ENCODE peak calls at places on chromosomes 7 and 10, in ten cellular contexts. R is tibial artery, T is suprapubic skin, F is cardiac fibroblast, X is glutamatergic neuron, D is transverse colon, V is fibroblast of mammary gland, B is Calu3, N is astrocyte, O is IMR-90. W is an unnamed sample.

GRCh38 chr7:65475734-65476319 is 102.2 kb downstream of the ZNF92 start:
- DNase-seq in R (no peak), T (no peak), F (no peak), X (no peak), D (peak), V (no peak), B (peak), N (peak), O (no peak), W (no peak)

GRCh38 chr10:91022390-91022789 is 101.5 kb upstream of the ANKRD1 start:
- DNase-seq in R (no peak), T (no peak), F (peak), X (no peak), D (no peak), V (no peak), B (no peak), N (no peak), O (no peak), W (no peak)

GRCh38 chr10:89471110-89471814 is 56.9 kb downstream of the IFIT5 start:
- DNase-seq in R (no peak), T (no peak), F (no peak), X (no peak), D (no peak), V (peak), B (no peak), N (no peak), O (peak), W (no peak)

GRCh38 chr10:1149793-1150637 is 93.8 kb downstream of the WDR37 start:
- DNase-seq in R (peak), T (no peak), F (peak), X (no peak), D (peak), V (no peak), B (no peak), N (no peak), O (peak), W (no peak)

GRCh38 chr7:132865366-132865765 is 216.5 kb downstream of the CHCHD3 start:
- DNase-seq in R (no peak), T (no peak), F (no peak), X (no peak), D (no peak), V (no peak), B (no peak), N (no peak), O (no peak), W (no peak)

GRCh38 chr7:64686493-64687184 is 20.7 kb downstream of the ZNF107 start:
- DNase-seq in R (no peak), T (no peak), F (no peak), X (no peak), D (peak), V (no peak), B (no peak), N (no peak), O (no peak), W (no peak)

GRCh38 chr10:77605466-77605865 is 32.1 kb downstream of the KCNMA1 start:
- DNase-seq in R (no peak), T (no peak), F (no peak), X (no peak), D (no peak), V (no peak), B (no peak), N (no peak), O (no peak), W (no peak)

GRCh38 chr7:51949726-51950644 is 633.4 kb upstream of the COBL start:
- DNase-seq in R (no peak), T (no peak), F (no peak), X (peak), D (no peak), V (no peak), B (no peak), N (peak), O (no peak), W (no peak)

GRCh38 chr10:22667093-22667480 is 47.3 kb downstream of the PIP4K2A start:
- DNase-seq in R (no peak), T (no peak), F (no peak), X (no peak), D (no peak), V (no peak), B (no peak), N (no peak), O (no peak), W (no peak)

GRCh38 chr7:44062903-44063295 is 2.5 kb downstream of the PGAM2 start:
- DNase-seq in R (peak), T (peak), F (no peak), X (no peak), D (peak), V (no peak), B (no peak), N (no peak), O (no peak), W (no peak)

GRCh38 chr7:86407291-86407690 is 236.4 kb upstream of the GRM3 start:
- DNase-seq in R (no peak), T (no peak), F (no peak), X (no peak), D (no peak), V (no peak), B (no peak), N (peak), O (no peak), W (no peak)

GRCh38 chr7:35019801-35020200 is 17.5 kb downstream of the DPY19L1 start:
- DNase-seq in R (no peak), T (no peak), F (no peak), X (no peak), D (no peak), V (no peak), B (no peak), N (no peak), O (no peak), W (no peak)

GRCh38 chr10:85513450-85513849 is 853.1 kb downstream of the GRID1 start:
- DNase-seq in R (no peak), T (no peak), F (no peak), X (no peak), D (no peak), V (no peak), B (no peak), N (no peak), O (no peak), W (no peak)

GRCh38 chr10:77504870-77505257 is 132.7 kb downstream of the KCNMA1 start:
- DNase-seq in R (peak), T (no peak), F (no peak), X (no peak), D (no peak), V (peak), B (peak), N (peak), O (peak), W (no peak)

GRCh38 chr7:158541330-158542010 is 46.2 kb downstream of the PTPRN2 start:
- DNase-seq in R (no peak), T (no peak), F (no peak), X (no peak), D (no peak), V (no peak), B (no peak), N (no peak), O (no peak), W (no peak)

GRCh38 chr10:96341219-96342182 is 17.3 kb downstream of the OPALIN start:
- DNase-seq in R (no peak), T (no peak), F (no peak), X (no peak), D (no peak), V (no peak), B (no peak), N (no peak), O (no peak), W (no peak)

GRCh38 chr7:140996-141395 is 51.4 kb upstream of the FAM20C start:
- DNase-seq in R (no peak), T (no peak), F (no peak), X (no peak), D (no peak), V (no peak), B (no peak), N (no peak), O (no peak), W (no peak)

DNA sequence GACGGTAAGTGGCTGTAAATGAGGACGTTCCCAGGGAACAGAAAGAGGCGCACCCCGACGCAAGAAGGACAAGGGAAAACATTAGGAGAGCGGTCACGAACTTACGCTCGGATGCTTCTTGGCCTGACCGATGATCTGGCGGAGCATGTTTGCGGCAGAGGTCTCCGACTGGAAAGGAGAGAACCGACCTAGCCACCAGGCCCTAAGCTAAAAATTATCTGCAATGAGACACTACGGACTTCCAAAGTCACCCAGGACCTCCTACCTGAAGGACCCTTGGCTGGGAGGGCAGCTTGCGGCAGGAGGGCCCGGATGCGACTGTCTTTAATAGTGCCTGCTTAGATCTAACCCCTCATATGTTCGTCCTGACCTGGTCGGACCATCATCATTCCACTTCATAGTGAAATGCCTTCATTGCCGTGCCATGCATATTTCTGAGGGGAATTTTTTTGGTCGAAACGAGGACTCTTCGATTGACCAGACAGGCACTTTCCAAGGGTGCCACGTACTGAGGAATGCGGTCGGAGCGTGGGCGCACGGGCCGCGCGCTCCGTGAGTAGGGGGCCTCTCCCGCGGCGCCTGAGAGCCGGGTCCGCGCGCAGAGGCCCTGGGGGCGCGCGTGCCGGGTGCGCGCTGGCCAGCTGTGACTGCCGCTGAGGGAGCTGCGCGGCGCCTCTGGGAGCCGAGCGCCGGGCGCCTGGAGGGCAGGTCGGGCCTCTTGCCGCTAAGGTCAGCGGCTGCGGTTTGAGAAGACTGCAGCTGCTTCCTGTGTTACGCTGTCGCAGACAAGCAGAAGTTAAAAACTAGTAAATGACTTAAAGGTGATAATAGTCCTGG is 33.5 kb upstream of the PHF14 start:
- DNase-seq in R (peak), T (peak), F (peak), X (peak), D (peak), V (peak), B (peak), N (peak), O (peak), W (peak)
- TF ChIP-seq CTCF in R (no peak), T (no peak), F (no peak), X (no peak), D (no peak), V (no peak), B (no peak), N (no peak), O (no peak), W (no peak)

GRCh38 chr7:32941996-32942782 is 15.1 kb upstream of the FKBP9 start:
- DNase-seq in R (peak), T (peak), F (peak), X (peak), D (peak), V (peak), B (peak), N (peak), O (peak), W (peak)

GRCh38 chr7:32935558-32935957 is 21.7 kb upstream of the FKBP9 start:
- DNase-seq in R (no peak), T (no peak), F (no peak), X (no peak), D (no peak), V (no peak), B (no peak), N (no peak), O (peak), W (no peak)

GRCh38 chr7:32937344-32938174 is 19.7 kb upstream of the FKBP9 start:
- DNase-seq in R (no peak), T (no peak), F (peak), X (peak), D (peak), V (peak), B (peak), N (peak), O (peak), W (no peak)

GRCh38 chr7:32941181-32941995 is 15.9 kb upstream of the FKBP9 start:
- DNase-seq in R (no peak), T (no peak), F (no peak), X (no peak), D (no peak), V (no peak), B (peak), N (no peak), O (no peak), W (no peak)

DNA sequence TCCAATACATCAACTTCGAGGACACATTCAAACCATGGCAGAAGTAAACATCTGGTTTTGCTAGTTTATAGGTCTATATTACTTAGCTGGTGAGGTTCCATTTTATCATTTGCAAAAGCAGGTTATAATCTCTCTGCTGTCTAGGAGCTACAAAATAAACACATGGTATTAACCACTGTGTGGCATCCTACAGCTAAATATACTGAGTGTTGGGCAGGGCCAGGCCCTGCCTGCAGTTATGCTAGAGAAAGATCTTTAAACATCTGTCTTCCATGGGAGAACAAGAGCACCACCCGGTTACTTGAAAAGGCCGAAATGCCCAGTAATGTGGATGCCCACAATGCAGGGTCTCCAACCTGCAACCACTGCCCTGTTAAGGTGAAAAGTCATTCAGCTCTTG is 20.6 kb upstream of the FKBP9 start:
- DNase-seq in R (no peak), T (no peak), F (no peak), X (no peak), D (no peak), V (no peak), B (no peak), N (no peak), O (no peak), W (no peak)
- TF ChIP-seq CTCF in R (no peak), T (no peak), F (no peak), X (no peak), D (no peak), V (no peak), B (no peak), N (no peak), O (no peak), W (no peak)

GRCh38 chr10:9315292-9315691 is 1260.8 kb downstream of the GATA3 start:
- DNase-seq in R (no peak), T (no peak), F (no peak), X (no peak), D (no peak), V (no peak), B (no peak), N (no peak), O (no peak), W (no peak)

DNA sequence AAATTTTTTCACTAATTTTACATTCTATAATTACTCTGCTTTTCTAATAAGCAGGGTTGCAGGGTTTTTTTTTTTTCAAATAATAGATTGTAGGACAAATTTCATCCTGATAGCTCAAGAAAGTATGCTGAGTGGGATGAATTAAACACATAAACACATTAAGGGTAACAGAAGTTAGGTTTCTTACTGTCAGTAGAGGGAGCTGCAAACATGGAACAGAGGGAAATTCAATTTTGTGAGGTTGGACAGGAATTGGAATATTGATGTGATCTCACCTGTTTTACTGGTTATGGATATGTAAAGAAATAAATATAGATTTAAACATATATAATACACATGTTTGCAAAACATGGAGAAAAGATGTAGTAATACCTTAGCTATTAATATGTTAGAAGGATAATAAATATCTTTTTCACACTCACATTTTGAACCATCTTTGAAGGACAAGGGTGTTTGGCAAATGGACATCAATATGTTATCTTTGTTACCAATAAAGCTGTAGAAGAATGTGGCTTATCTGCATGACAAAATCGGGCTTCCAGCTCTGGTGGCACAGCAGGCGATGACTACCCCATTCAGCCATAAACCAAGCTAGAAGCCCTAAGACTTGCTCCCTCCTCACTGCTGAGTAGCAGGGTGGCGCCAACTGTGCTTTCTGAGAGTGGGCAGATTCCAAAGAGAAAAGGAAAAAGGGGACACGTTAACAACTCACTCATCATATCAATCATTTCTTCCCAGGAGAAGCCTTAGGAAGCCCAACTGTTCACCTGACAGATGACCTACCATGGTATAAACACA is 1257.4 kb downstream of the GATA3 start:
- DNase-seq in R (no peak), T (no peak), F (no peak), X (no peak), D (no peak), V (peak), B (no peak), N (no peak), O (no peak), W (no peak)
- TF ChIP-seq CTCF in R (no peak), T (no peak), F (peak), X (peak), D (no peak), V (peak), B (no peak), N (peak), O (peak), W (peak)

DNA sequence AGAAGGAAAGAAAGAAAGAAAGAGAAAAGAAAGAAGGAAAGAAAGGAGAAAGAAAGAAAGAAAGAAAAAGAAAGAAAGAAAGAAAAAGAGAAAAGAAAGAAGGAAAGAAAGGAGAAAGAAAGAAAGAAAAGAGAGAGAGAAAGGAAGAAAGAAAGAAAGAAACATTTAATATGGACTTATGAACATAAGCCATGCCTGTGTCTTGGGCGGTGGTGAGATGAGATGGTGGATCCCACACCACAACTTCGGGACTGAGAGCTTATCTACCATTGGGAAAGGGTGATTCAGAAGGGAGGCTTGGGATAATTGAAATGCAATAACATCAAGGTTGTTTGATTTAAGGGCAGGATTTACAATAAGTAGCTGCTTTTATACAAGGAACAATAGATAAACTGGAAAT is 843.9 kb upstream of the AUTS2 start:
- DNase-seq in R (no peak), T (no peak), F (no peak), X (no peak), D (no peak), V (no peak), B (no peak), N (no peak), O (no peak), W (no peak)
- TF ChIP-seq CTCF in R (no peak), T (no peak), F (no peak), X (no peak), D (no peak), V (no peak), B (no peak), N (no peak), O (no peak), W (no peak)

GRCh38 chr7:6551016-6551511 is at the start of gene GRID2IP:
- DNase-seq in R (no peak), T (no peak), F (no peak), X (no peak), D (no peak), V (no peak), B (no peak), N (no peak), O (no peak), W (no peak)

GRCh38 chr7:6554848-6555247 is 3.6 kb upstream of the GRID2IP start:
- DNase-seq in R (no peak), T (no peak), F (no peak), X (no peak), D (no peak), V (no peak), B (no peak), N (no peak), O (no peak), W (no peak)

GRCh38 chr7:6559896-6560295 is 8.6 kb upstream of the GRID2IP start:
- DNase-seq in R (no peak), T (no peak), F (no peak), X (no peak), D (no peak), V (no peak), B (no peak), N (no peak), O (no peak), W (no peak)

GRCh38 chr7:6558837-6559236 is 7.6 kb upstream of the GRID2IP start:
- DNase-seq in R (no peak), T (no peak), F (peak), X (peak), D (peak), V (peak), B (peak), N (no peak), O (peak), W (no peak)

GRCh38 chr7:6556196-6556595 is 4.9 kb upstream of the GRID2IP start:
- DNase-seq in R (no peak), T (no peak), F (no peak), X (no peak), D (peak), V (no peak), B (peak), N (no peak), O (no peak), W (no peak)
- TF ChIP-seq CTCF in R (no peak), T (no peak), F (no peak), X (no peak), D (no peak), V (no peak), B (no peak), N (no peak), O (no peak), W (no peak)

GRCh38 chr7:55550838-55551537 is 21.3 kb downstream of the VOPP1 start:
- DNase-seq in R (no peak), T (no peak), F (no peak), X (no peak), D (no peak), V (no peak), B (no peak), N (no peak), O (no peak), W (no peak)

GRCh38 chr7:55549457-55549856 is 22.8 kb downstream of the VOPP1 start:
- DNase-seq in R (no peak), T (no peak), F (no peak), X (no peak), D (peak), V (no peak), B (no peak), N (no peak), O (no peak), W (no peak)

GRCh38 chr7:55552320-55553086 is 19.8 kb downstream of the VOPP1 start:
- DNase-seq in R (peak), T (no peak), F (peak), X (no peak), D (peak), V (peak), B (peak), N (peak), O (peak), W (no peak)

GRCh38 chr7:55548295-55548731 is 24.0 kb downstream of the VOPP1 start:
- DNase-seq in R (no peak), T (no peak), F (no peak), X (no peak), D (no peak), V (no peak), B (no peak), N (no peak), O (no peak), W (no peak)

GRCh38 chr7:55550010-55550409 is 22.3 kb downstream of the VOPP1 start:
- DNase-seq in R (no peak), T (no peak), F (no peak), X (no peak), D (peak), V (no peak), B (peak), N (no peak), O (no peak), W (no peak)
- TF ChIP-seq CTCF in R (no peak), T (peak), F (no peak), X (no peak), D (peak), V (no peak), B (peak), N (no peak), O (no peak), W (no peak)

GRCh38 chr10:113301342-113301984 is 251.4 kb upstream of the HABP2 start:
- DNase-seq in R (no peak), T (no peak), F (no peak), X (no peak), D (no peak), V (no peak), B (no peak), N (no peak), O (no peak), W (no peak)
- TF ChIP-seq CTCF in R (no peak), T (no peak), F (no peak), X (no peak), D (no peak), V (no peak), B (no peak), N (no peak), O (no peak), W (no peak)

GRCh38 chr10:110225441-110225755 is 18.0 kb downstream of the MXI1 start:
- DNase-seq in R (no peak), T (no peak), F (no peak), X (no peak), D (no peak), V (no peak), B (no peak), N (no peak), O (no peak), W (no peak)
- TF ChIP-seq CTCF in R (no peak), T (no peak), F (no peak), X (no peak), D (no peak), V (peak), B (no peak), N (no peak), O (no peak), W (no peak)